ENCODE peak calls at places on chromosomes 5 and 9, in six cellular contexts. One of them, this sample, is unnamed. For H3K27me3, the result is how much of the 10 kb centered on the place peaks cover.

GRCh38 chr9:36999728-37000333 is 34.2 kb downstream of the PAX5 start:
- DNase-seq in PC-9: no peak
- DNase-seq in fibroblast of lung: no peak
- DNase-seq in lung: no peak
- DNase-seq in spleen: no peak
- DNase-seq in uterus: no peak
- DNase-seq in this sample: peak

GRCh38 chr5:61332369-61332745 is 299 bp downstream of the ZSWIM6 start:
- DNase-seq in PC-9: no peak
- DNase-seq in spleen: no peak
- DNase-seq in fibroblast of lung: no peak
- DNase-seq in lung: peak
- DNase-seq in uterus: no peak
- DNase-seq in this sample: peak

GRCh38 chr9:37464426-37465248 is 613 bp downstream of the ZBTB5 start:
- DNase-seq in uterus: no peak
- DNase-seq in spleen: peak
- DNase-seq in PC-9: peak
- DNase-seq in fibroblast of lung: peak
- DNase-seq in lung: peak
- DNase-seq in this sample: no peak

GRCh38 chr9:26863074-26863473 is 29.5 kb downstream of the CAAP1 start:
- DNase-seq in uterus: no peak
- DNase-seq in lung: no peak
- DNase-seq in PC-9: no peak
- DNase-seq in fibroblast of lung: peak
- DNase-seq in spleen: no peak
- DNase-seq in this sample: no peak

GRCh38 chr5:43602456-43602817 is 543 bp upstream of the NNT start:
- DNase-seq in spleen: no peak
- DNase-seq in uterus: peak
- DNase-seq in PC-9: no peak
- DNase-seq in fibroblast of lung: peak
- DNase-seq in lung: peak
- DNase-seq in this sample: peak

GRCh38 chr9:11192993-11193392 is 580.2 kb upstream of the PTPRD start:
- DNase-seq in lung: no peak
- DNase-seq in PC-9: no peak
- DNase-seq in uterus: no peak
- DNase-seq in fibroblast of lung: no peak
- DNase-seq in spleen: no peak
- DNase-seq in this sample: no peak

GRCh38 chr5:58735637-58736036 is 152.8 kb downstream of the RAB3C start:
- DNase-seq in PC-9: no peak
- DNase-seq in lung: no peak
- DNase-seq in uterus: no peak
- DNase-seq in fibroblast of lung: no peak
- DNase-seq in spleen: no peak
- DNase-seq in this sample: no peak

GRCh38 chr5:168136340-168136739 is 155.1 kb upstream of the WWC1 start:
- DNase-seq in spleen: no peak
- DNase-seq in uterus: no peak
- DNase-seq in lung: no peak
- DNase-seq in fibroblast of lung: no peak
- DNase-seq in PC-9: no peak
- DNase-seq in this sample: no peak

GRCh38 chr9:14978022-14979000 is 68.1 kb upstream of the FREM1 start:
- DNase-seq in lung: no peak
- DNase-seq in uterus: no peak
- DNase-seq in PC-9: no peak
- DNase-seq in fibroblast of lung: no peak
- DNase-seq in spleen: peak
- DNase-seq in this sample: peak

GRCh38 chr5:80318212-80318611 is 1.6 kb upstream of the SPZ1 start:
- DNase-seq in fibroblast of lung: peak
- DNase-seq in spleen: no peak
- DNase-seq in uterus: peak
- DNase-seq in lung: no peak
- DNase-seq in PC-9: no peak
- DNase-seq in this sample: no peak

GRCh38 chr9:107484117-107484723 is 5.3 kb downstream of the KLF4 start:
- DNase-seq in uterus: no peak
- DNase-seq in PC-9: peak
- DNase-seq in fibroblast of lung: peak
- DNase-seq in lung: no peak
- DNase-seq in spleen: no peak
- DNase-seq in this sample: peak

DNA sequence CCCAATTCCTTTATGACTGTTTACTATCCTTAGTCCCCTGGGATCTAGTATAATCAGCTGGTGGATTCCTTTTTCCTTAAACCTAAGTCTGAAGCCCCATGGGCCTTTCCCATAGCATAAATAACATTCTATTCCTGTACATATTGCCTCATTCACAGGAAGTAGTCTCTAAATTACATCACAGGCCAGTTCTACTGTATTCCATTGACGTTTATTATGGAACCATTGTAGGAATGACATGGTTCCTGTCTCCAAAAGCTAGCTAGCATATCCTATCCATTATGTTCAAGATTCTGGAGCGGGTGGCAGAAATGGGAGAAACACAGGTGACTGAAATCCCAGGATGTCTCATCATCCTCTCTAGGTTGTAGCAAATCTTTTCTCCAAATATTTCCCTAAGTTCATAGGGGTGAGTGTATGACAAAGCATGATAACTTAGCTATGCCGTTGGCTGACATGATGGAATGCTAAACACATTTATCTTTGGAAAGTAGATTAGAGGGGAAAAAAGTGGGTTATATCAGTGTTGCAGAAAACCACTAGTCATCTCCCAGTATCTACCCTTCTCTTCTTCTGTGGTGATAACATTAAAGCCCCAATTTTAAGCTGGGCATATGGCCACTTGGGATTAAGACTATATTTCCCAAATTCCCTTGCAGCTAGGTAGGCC is 140.1 kb downstream of the FGF1 start:
- DNase-seq in spleen: no peak
- DNase-seq in lung: no peak
- DNase-seq in uterus: no peak
- DNase-seq in fibroblast of lung: peak
- DNase-seq in PC-9: no peak
- DNase-seq in this sample: no peak
- H3K27me3 ChIP-seq in spleen: under half
- H3K27me3 ChIP-seq in lung: under half
- H3K27me3 ChIP-seq in uterus: under half
- H3K27me3 ChIP-seq in fibroblast of lung: under half
- H3K27me3 ChIP-seq in PC-9: under half
- H3K27me3 ChIP-seq in this sample: under half

GRCh38 chr9:95049761-95050160 is 267.7 kb downstream of the FANCC start:
- DNase-seq in PC-9: peak
- DNase-seq in spleen: no peak
- DNase-seq in lung: no peak
- DNase-seq in fibroblast of lung: no peak
- DNase-seq in uterus: no peak
- DNase-seq in this sample: no peak
- H3K4me3 ChIP-seq in PC-9: peak
- H3K4me3 ChIP-seq in spleen: no peak
- H3K4me3 ChIP-seq in lung: no peak
- H3K4me3 ChIP-seq in fibroblast of lung: peak
- H3K4me3 ChIP-seq in uterus: peak
- H3K4me3 ChIP-seq in this sample: no peak

DNA sequence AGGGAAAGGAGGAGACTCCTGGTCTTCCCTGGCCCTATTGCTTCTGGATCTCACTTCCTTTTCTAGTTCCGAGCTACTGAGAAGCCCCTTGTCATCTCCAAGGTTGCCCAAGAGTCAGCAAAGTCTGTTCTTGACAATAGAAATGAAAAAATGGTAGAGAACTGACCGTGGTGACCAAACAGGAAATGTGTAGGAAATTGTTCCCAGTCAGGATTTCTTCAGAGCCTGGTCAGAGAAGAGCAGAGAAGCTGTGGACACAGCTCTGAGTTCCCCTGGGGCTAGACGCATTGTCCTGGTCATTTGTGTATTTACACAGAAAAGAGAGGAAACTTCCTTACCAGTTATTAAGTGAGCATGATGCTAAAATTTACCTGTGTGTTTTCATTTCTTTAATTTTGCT is 35.6 kb downstream of the S1PR3 start:
- DNase-seq in PC-9: no peak
- DNase-seq in lung: no peak
- DNase-seq in uterus: no peak
- DNase-seq in spleen: no peak
- DNase-seq in fibroblast of lung: no peak
- DNase-seq in this sample: no peak
- H3K27me3 ChIP-seq in PC-9: under half
- H3K27me3 ChIP-seq in lung: under half
- H3K27me3 ChIP-seq in uterus: under half
- H3K27me3 ChIP-seq in spleen: under half
- H3K27me3 ChIP-seq in fibroblast of lung: under half
- H3K27me3 ChIP-seq in this sample: under half

GRCh38 chr9:83967083-83967482 is 12.9 kb downstream of the HNRNPK start:
- DNase-seq in PC-9: no peak
- DNase-seq in uterus: no peak
- DNase-seq in fibroblast of lung: no peak
- DNase-seq in spleen: no peak
- DNase-seq in lung: no peak
- DNase-seq in this sample: no peak
- H3K4me3 ChIP-seq in PC-9: no peak
- H3K4me3 ChIP-seq in uterus: no peak
- H3K4me3 ChIP-seq in fibroblast of lung: no peak
- H3K4me3 ChIP-seq in spleen: no peak
- H3K4me3 ChIP-seq in lung: no peak
- H3K4me3 ChIP-seq in this sample: no peak

GRCh38 chr5:136202800-136203199 is 9.8 kb upstream of the SMIM32 start:
- DNase-seq in fibroblast of lung: no peak
- DNase-seq in uterus: no peak
- DNase-seq in lung: no peak
- DNase-seq in spleen: peak
- DNase-seq in PC-9: no peak
- DNase-seq in this sample: peak
- H3K27me3 ChIP-seq in fibroblast of lung: under half
- H3K27me3 ChIP-seq in uterus: under half
- H3K27me3 ChIP-seq in lung: under half
- H3K27me3 ChIP-seq in spleen: under half
- H3K27me3 ChIP-seq in PC-9: under half
- H3K27me3 ChIP-seq in this sample: half or more

GRCh38 chr5:150641826-150642566 is 1.5 kb downstream of the SYNPO start:
- DNase-seq in uterus: no peak
- DNase-seq in fibroblast of lung: peak
- DNase-seq in lung: no peak
- DNase-seq in spleen: no peak
- DNase-seq in PC-9: no peak
- DNase-seq in this sample: no peak

GRCh38 chr5:150644496-150644895 is 4.0 kb downstream of the SYNPO start:
- DNase-seq in lung: no peak
- DNase-seq in spleen: no peak
- DNase-seq in fibroblast of lung: no peak
- DNase-seq in PC-9: no peak
- DNase-seq in uterus: no peak
- DNase-seq in this sample: no peak

GRCh38 chr5:150644058-150644457 is 3.6 kb downstream of the SYNPO start:
- DNase-seq in spleen: no peak
- DNase-seq in lung: no peak
- DNase-seq in PC-9: no peak
- DNase-seq in fibroblast of lung: no peak
- DNase-seq in uterus: no peak
- DNase-seq in this sample: no peak

GRCh38 chr5:150642567-150642927 is 2.1 kb downstream of the SYNPO start:
- DNase-seq in PC-9: peak
- DNase-seq in fibroblast of lung: peak
- DNase-seq in lung: peak
- DNase-seq in uterus: peak
- DNase-seq in spleen: peak
- DNase-seq in this sample: no peak

GRCh38 chr5:150642991-150643710 is 2.7 kb downstream of the SYNPO start:
- DNase-seq in fibroblast of lung: no peak
- DNase-seq in spleen: no peak
- DNase-seq in uterus: no peak
- DNase-seq in lung: no peak
- DNase-seq in PC-9: no peak
- DNase-seq in this sample: no peak
- H3K4me3 ChIP-seq in fibroblast of lung: peak
- H3K4me3 ChIP-seq in spleen: peak
- H3K4me3 ChIP-seq in uterus: no peak
- H3K4me3 ChIP-seq in lung: no peak
- H3K4me3 ChIP-seq in PC-9: no peak
- H3K4me3 ChIP-seq in this sample: no peak

GRCh38 chr5:73117088-73117755 is 3.2 kb upstream of the TMEM171 start:
- DNase-seq in lung: no peak
- DNase-seq in uterus: no peak
- DNase-seq in PC-9: no peak
- DNase-seq in fibroblast of lung: no peak
- DNase-seq in spleen: no peak
- DNase-seq in this sample: no peak
- H3K27me3 ChIP-seq in lung: under half
- H3K27me3 ChIP-seq in uterus: under half
- H3K27me3 ChIP-seq in PC-9: under half
- H3K27me3 ChIP-seq in fibroblast of lung: under half
- H3K27me3 ChIP-seq in spleen: half or more
- H3K27me3 ChIP-seq in this sample: under half

This sample was measured in H7.